ENCODE peak calls at places on chromosomes 7 and 10, in six cellular contexts. One of them, this sample, is unnamed.
A peak's percentile ranks its signal among the peaks of the same experiment; 100 is the strongest.

GRCh38 chr10:28426392-28427159 is 106.3 kb upstream of the WAC start:
- DNase-seq in SJSA1: no peak
- DNase-seq in uterus: no peak
- DNase-seq in T-helper 17 cell: no peak
- DNase-seq in frontal cortex: no peak
- DNase-seq in tibial nerve: no peak
- DNase-seq in this sample: no peak

GRCh38 chr7:105655901-105656380 is 74.6 kb upstream of the EFCAB10 start:
- DNase-seq in tibial nerve: no peak
- DNase-seq in SJSA1: no peak
- DNase-seq in T-helper 17 cell: no peak
- DNase-seq in frontal cortex: no peak
- DNase-seq in uterus: no peak
- DNase-seq in this sample: no peak

GRCh38 chr7:106110238-106110560 is 1.9 kb downstream of the SYPL1 start:
- DNase-seq in T-helper 17 cell: no peak
- DNase-seq in SJSA1: no peak
- DNase-seq in frontal cortex: no peak
- DNase-seq in uterus: no peak
- DNase-seq in tibial nerve: no peak
- DNase-seq in this sample: no peak

GRCh38 chr7:48505061-48505460 is 333.8 kb downstream of the ABCA13 start:
- DNase-seq in T-helper 17 cell: no peak
- DNase-seq in uterus: no peak
- DNase-seq in frontal cortex: no peak
- DNase-seq in SJSA1: no peak
- DNase-seq in tibial nerve: no peak
- DNase-seq in this sample: no peak

GRCh38 chr10:52540479-52540984 is 226.5 kb downstream of the DKK1 start:
- DNase-seq in frontal cortex: no peak
- DNase-seq in SJSA1: no peak
- DNase-seq in T-helper 17 cell: no peak
- DNase-seq in uterus: no peak
- DNase-seq in tibial nerve: no peak
- DNase-seq in this sample: no peak

GRCh38 chr7:91557789-91558396 is 293.7 kb downstream of the FZD1 start:
- DNase-seq in SJSA1: peak; percentile 93
- DNase-seq in tibial nerve: peak; percentile 9
- DNase-seq in frontal cortex: no peak
- DNase-seq in uterus: peak; percentile 66
- DNase-seq in T-helper 17 cell: no peak
- DNase-seq in this sample: no peak

GRCh38 chr10:104406715-104407517 is 53.3 kb downstream of the CFAP58 start:
- DNase-seq in tibial nerve: no peak
- DNase-seq in SJSA1: no peak
- DNase-seq in frontal cortex: peak; percentile 8
- DNase-seq in uterus: no peak
- DNase-seq in T-helper 17 cell: no peak
- DNase-seq in this sample: no peak

GRCh38 chr7:96121752-96122151 is 200.1 kb downstream of the SLC25A13 start:
- DNase-seq in frontal cortex: no peak
- DNase-seq in SJSA1: no peak
- DNase-seq in uterus: no peak
- DNase-seq in tibial nerve: no peak
- DNase-seq in T-helper 17 cell: no peak
- DNase-seq in this sample: no peak

GRCh38 chr7:148878317-148878716 is 5.8 kb downstream of the EZH2 start:
- DNase-seq in frontal cortex: no peak
- DNase-seq in SJSA1: no peak
- DNase-seq in tibial nerve: no peak
- DNase-seq in T-helper 17 cell: no peak
- DNase-seq in uterus: no peak
- DNase-seq in this sample: no peak

GRCh38 chr10:22053048-22053447 is 49.5 kb upstream of the DNAJC1 start:
- DNase-seq in uterus: no peak
- DNase-seq in T-helper 17 cell: no peak
- DNase-seq in SJSA1: no peak
- DNase-seq in tibial nerve: peak; percentile 5
- DNase-seq in frontal cortex: no peak
- DNase-seq in this sample: no peak

GRCh38 chr10:114526497-114527238 is 122.4 kb upstream of the AFAP1L2 start:
- DNase-seq in frontal cortex: peak; percentile 59
- DNase-seq in uterus: peak; percentile 83
- DNase-seq in T-helper 17 cell: peak; percentile 78
- DNase-seq in SJSA1: peak; percentile 61
- DNase-seq in tibial nerve: peak; percentile 78
- DNase-seq in this sample: peak; percentile 76

GRCh38 chr7:80859272-80859970 is 59.4 kb downstream of the SEMA3C start:
- DNase-seq in SJSA1: no peak
- DNase-seq in T-helper 17 cell: no peak
- DNase-seq in frontal cortex: no peak
- DNase-seq in uterus: peak; percentile 81
- DNase-seq in tibial nerve: peak; percentile 50
- DNase-seq in this sample: no peak

GRCh38 chr7:91694221-91694856 is 186.2 kb downstream of the MTERF1 start:
- DNase-seq in uterus: no peak
- DNase-seq in SJSA1: no peak
- DNase-seq in frontal cortex: no peak
- DNase-seq in T-helper 17 cell: no peak
- DNase-seq in tibial nerve: no peak
- DNase-seq in this sample: no peak

GRCh38 chr7:129401228-129401967 is 32.8 kb upstream of the STRIP2 start:
- DNase-seq in SJSA1: no peak
- DNase-seq in frontal cortex: no peak
- DNase-seq in T-helper 17 cell: no peak
- DNase-seq in tibial nerve: no peak
- DNase-seq in uterus: no peak
- DNase-seq in this sample: no peak

This sample was measured in activated T-cell treated with anti-CD3 and anti-CD28 coated beads for 1 hour.